ENCODE peak calls at places on chromosomes 1 and 21, in eight cellular contexts. L is HEK293T; I is body of pancreas; P is activated T-cell treated with anti-CD3 and anti-CD28 coated beads, Interleukin-2, amount 50 U/mL, for 48 hours; T is NCI-H1105 treated with DMSO at 0.1 percent for 48 hours; R is amygdala; F is ascending aorta; W is right lobe of liver. S is an unnamed sample.

GRCh38 chr1:105872761-105873286 is 1183.7 kb upstream of the PRMT6 start:
- DNase-seq in L (no peak), I (no peak), P (no peak), T (no peak), R (no peak), F (no peak), W (no peak), S (no peak)

GRCh38 chr1:108829498-108829916 is 27.4 kb downstream of the AKNAD1 start:
- DNase-seq in L (no peak), I (no peak), P (no peak), T (no peak), R (no peak), F (no peak), W (peak), S (no peak)

GRCh38 chr1:221839794-221840395 is 98.0 kb upstream of the DUSP10 start:
- DNase-seq in L (no peak), I (peak), P (peak), T (no peak), R (no peak), F (no peak), W (peak), S (peak)

GRCh38 chr1:53562256-53562982 is 103.2 kb downstream of the DMRTB1 start:
- DNase-seq in L (no peak), I (no peak), P (peak), T (no peak), R (no peak), F (no peak), W (no peak), S (no peak)

GRCh38 chr1:68975534-68975933 is 478.7 kb upstream of the DEPDC1 start:
- DNase-seq in L (no peak), I (no peak), P (no peak), T (peak), R (peak), F (no peak), W (no peak), S (no peak)

GRCh38 chr1:231493421-231494185 is 34.9 kb upstream of the TSNAX start:
- DNase-seq in L (no peak), I (no peak), P (no peak), T (no peak), R (no peak), F (no peak), W (no peak), S (no peak)

GRCh38 chr1:85580046-85580411 is 532 bp upstream of the CCN1 start:
- DNase-seq in L (no peak), I (peak), P (no peak), T (no peak), R (no peak), F (no peak), W (no peak), S (peak)

GRCh38 chr1:113793878-113794834 is 18.1 kb downstream of the RSBN1 start:
- DNase-seq in L (no peak), I (peak), P (no peak), T (no peak), R (no peak), F (no peak), W (no peak), S (peak)

GRCh38 chr1:61642475-61643232 is 82.3 kb downstream of the TM2D1 start:
- DNase-seq in L (no peak), I (no peak), P (no peak), T (peak), R (no peak), F (no peak), W (no peak), S (no peak)

GRCh38 chr1:25099343-25099951 is 132.9 kb downstream of the SYF2 start:
- DNase-seq in L (no peak), I (peak), P (peak), T (no peak), R (peak), F (no peak), W (no peak), S (no peak)

GRCh38 chr1:11761988-11762406 is at the start of gene C1orf167:
- DNase-seq in L (peak), I (no peak), P (peak), T (no peak), R (no peak), F (no peak), W (no peak), S (peak)

GRCh38 chr1:241817331-241817792 is 30.6 kb upstream of the EXO1 start:
- DNase-seq in L (no peak), I (no peak), P (no peak), T (no peak), R (no peak), F (no peak), W (no peak), S (no peak)

GRCh38 chr1:31575373-31576140 is 758 bp upstream of the TINAGL1 start:
- DNase-seq in L (peak), I (peak), P (no peak), T (no peak), R (no peak), F (no peak), W (peak), S (peak)

GRCh38 chr1:39195166-39196111 is 9.1 kb upstream of the MACF1 start:
- DNase-seq in L (no peak), I (no peak), P (no peak), T (no peak), R (no peak), F (no peak), W (no peak), S (no peak)

GRCh38 chr1:184754479-184755225 is at the start of gene EDEM3:
- DNase-seq in L (peak), I (peak), P (peak), T (peak), R (peak), F (peak), W (peak), S (peak)

GRCh38 chr21:14901482-14901958 is 163.3 kb downstream of the NRIP1 start:
- DNase-seq in L (no peak), I (no peak), P (no peak), T (no peak), R (no peak), F (no peak), W (no peak), S (no peak)

GRCh38 chr1:209653915-209654351 is 1.7 kb upstream of the LAMB3 start:
- DNase-seq in L (no peak), I (peak), P (no peak), T (no peak), R (no peak), F (no peak), W (peak), S (peak)

GRCh38 chr1:2556277-2557145 is at the start of gene TNFRSF14:
- DNase-seq in L (no peak), I (peak), P (peak), T (no peak), R (no peak), F (no peak), W (peak), S (peak)

GRCh38 chr1:201795066-201795465 is 33.9 kb upstream of the IPO9 start:
- DNase-seq in L (peak), I (no peak), P (no peak), T (no peak), R (no peak), F (no peak), W (no peak), S (peak)

GRCh38 chr1:245894843-245895242 is 612.2 kb downstream of the SMYD3 start:
- DNase-seq in L (no peak), I (no peak), P (no peak), T (no peak), R (no peak), F (no peak), W (no peak), S (no peak)

GRCh38 chr1:16163882-16164820 is 8.3 kb upstream of the EPHA2 start:
- DNase-seq in L (no peak), I (peak), P (no peak), T (peak), R (no peak), F (no peak), W (no peak), S (peak)

GRCh38 chr1:79262745-79263258 is 256.3 kb upstream of the ADGRL4 start:
- DNase-seq in L (no peak), I (no peak), P (no peak), T (no peak), R (no peak), F (no peak), W (no peak), S (no peak)

GRCh38 chr1:162562452-162562828 is 918 bp downstream of the UAP1 start:
- DNase-seq in L (no peak), I (peak), P (no peak), T (no peak), R (no peak), F (no peak), W (no peak), S (peak)

GRCh38 chr1:211518330-211519289 is 26.6 kb upstream of the RD3 start:
- DNase-seq in L (no peak), I (no peak), P (no peak), T (no peak), R (no peak), F (no peak), W (peak), S (no peak)

GRCh38 chr1:23999156-23999671 is 19.1 kb upstream of the SRSF10 start:
- DNase-seq in L (no peak), I (no peak), P (no peak), T (no peak), R (no peak), F (no peak), W (no peak), S (no peak)

GRCh38 chr21:45032332-45032731 is 42.0 kb upstream of the ADARB1 start:
- DNase-seq in L (no peak), I (no peak), P (no peak), T (no peak), R (no peak), F (peak), W (no peak), S (peak)

GRCh38 chr1:61448017-61448383 is 276.9 kb downstream of the TM2D1 start:
- DNase-seq in L (no peak), I (no peak), P (no peak), T (no peak), R (no peak), F (no peak), W (no peak), S (no peak)